ENCODE peak calls at places on chromosomes 1 and 21, in eight cellular contexts. A, P, T, X, E, W, O and G are unnamed samples.

GRCh38 chr21:41686664-41687063 is 80.2 kb downstream of the RIPK4 start:
- DNase-seq in E (no peak), A (no peak), P (no peak), X (no peak), T (no peak), O (no peak), W (no peak), G (no peak)

GRCh38 chr1:160024195-160024905 is 7.4 kb downstream of the PIGM start:
- DNase-seq in O (no peak), W (no peak), E (no peak), X (no peak), T (no peak), A (no peak), P (no peak), G (no peak)

GRCh38 chr1:28031173-28031572 is 57.2 kb downstream of the EYA3 start:
- DNase-seq in A (no peak), O (no peak), X (no peak), P (no peak), E (no peak), W (no peak), T (no peak), G (no peak)

GRCh38 chr1:156194300-156194652 is 372 bp downstream of the SLC25A44 start:
- DNase-seq in A (no peak), T (no peak), E (no peak), O (no peak), X (no peak), W (no peak), P (no peak), G (no peak)

GRCh38 chr1:209583408-209583807 is at the start of gene CAMK1G:
- DNase-seq in P (no peak), X (no peak), T (no peak), O (no peak), W (peak), E (no peak), A (no peak), G (peak)

GRCh38 chr1:117645343-117645742 is 39.5 kb downstream of the TENT5C start:
- DNase-seq in X (no peak), W (no peak), P (no peak), T (no peak), O (no peak), E (no peak), A (no peak), G (no peak)

GRCh38 chr1:109080441-109081082 is 4.8 kb upstream of the TAF13 start:
- DNase-seq in O (no peak), A (no peak), E (no peak), T (no peak), X (no peak), P (no peak), W (no peak), G (no peak)

GRCh38 chr1:245375789-245376188 is 221.0 kb downstream of the KIF26B start:
- DNase-seq in W (no peak), O (no peak), E (peak), X (no peak), P (no peak), A (no peak), T (no peak), G (peak)

GRCh38 chr1:236066828-236067386 is 2.0 kb upstream of the NID1 start:
- DNase-seq in W (no peak), E (no peak), O (peak), T (peak), A (no peak), P (peak), X (no peak), G (no peak)

GRCh38 chr1:71561729-71562128 is 480.9 kb upstream of the ZRANB2 start:
- DNase-seq in W (no peak), O (no peak), X (peak), E (peak), A (peak), T (no peak), P (no peak), G (no peak)

GRCh38 chr1:92792340-92792782 is 7.5 kb upstream of the EVI5 start:
- DNase-seq in W (no peak), X (no peak), P (no peak), E (no peak), A (no peak), T (no peak), O (no peak), G (no peak)

GRCh38 chr1:77762072-77762476 is 2.4 kb upstream of the USP33 start:
- DNase-seq in A (no peak), X (no peak), O (no peak), T (peak), E (no peak), P (no peak), W (no peak), G (no peak)

GRCh38 chr1:24862775-24863483 is 67.1 kb downstream of the RUNX3 start:
- DNase-seq in W (no peak), X (no peak), P (no peak), A (no peak), O (no peak), E (no peak), T (no peak), G (no peak)

GRCh38 chr1:3604468-3604974 is 6.8 kb downstream of the MEGF6 start:
- DNase-seq in E (no peak), A (no peak), T (peak), O (no peak), W (no peak), X (no peak), P (no peak), G (no peak)

GRCh38 chr1:100353073-100353801 is 931 bp downstream of the CDC14A start:
- DNase-seq in T (peak), W (no peak), A (no peak), X (no peak), O (peak), P (peak), E (no peak), G (no peak)

GRCh38 chr1:28804071-28804470 is 7.9 kb upstream of the OPRD1 start:
- DNase-seq in O (no peak), X (no peak), A (no peak), T (no peak), E (no peak), P (no peak), W (no peak), G (no peak)

GRCh38 chr1:107704911-107705310 is 260.1 kb downstream of the VAV3 start:
- DNase-seq in E (no peak), A (no peak), P (no peak), X (no peak), W (no peak), O (no peak), T (no peak), G (no peak)

GRCh38 chr1:117162806-117163205 is 41.3 kb upstream of the TRIM45 start:
- DNase-seq in O (no peak), A (no peak), P (no peak), X (no peak), T (no peak), E (no peak), W (no peak), G (no peak)

GRCh38 chr1:107430540-107431228 is 289.8 kb downstream of the NTNG1 start:
- DNase-seq in A (peak), T (peak), X (no peak), P (no peak), E (peak), O (no peak), W (no peak), G (no peak)

GRCh38 chr1:34165422-34165921 is 442 bp upstream of the CSMD2 start:
- DNase-seq in O (no peak), T (no peak), A (no peak), P (no peak), X (no peak), W (no peak), E (no peak), G (no peak)

GRCh38 chr1:52423771-52424170 is 19.4 kb downstream of the PRPF38A start:
- DNase-seq in P (peak), E (no peak), A (no peak), X (no peak), W (no peak), O (no peak), T (peak), G (no peak)

GRCh38 chr1:199123615-199124014 is 484.8 kb downstream of the PTPRC start:
- DNase-seq in X (peak), E (peak), T (peak), W (no peak), O (no peak), A (peak), P (no peak), G (no peak)

GRCh38 chr1:154448271-154448905 is 43.2 kb downstream of the IL6R start:
- DNase-seq in A (no peak), W (no peak), E (no peak), T (no peak), O (no peak), P (no peak), X (no peak), G (no peak)

GRCh38 chr1:20702416-20702815 is 15.4 kb downstream of the KIF17 start:
- DNase-seq in O (no peak), X (no peak), E (no peak), W (no peak), P (no peak), A (no peak), T (peak), G (no peak)

GRCh38 chr1:232984577-232985425 is 34.4 kb downstream of the NTPCR start:
- DNase-seq in A (no peak), O (no peak), P (no peak), W (no peak), T (no peak), E (no peak), X (no peak), G (no peak)

GRCh38 chr1:169196566-169196965 is 90.1 kb downstream of the ATP1B1 start:
- DNase-seq in E (no peak), A (no peak), T (no peak), O (no peak), P (no peak), X (no peak), W (no peak), G (no peak)

DNA sequence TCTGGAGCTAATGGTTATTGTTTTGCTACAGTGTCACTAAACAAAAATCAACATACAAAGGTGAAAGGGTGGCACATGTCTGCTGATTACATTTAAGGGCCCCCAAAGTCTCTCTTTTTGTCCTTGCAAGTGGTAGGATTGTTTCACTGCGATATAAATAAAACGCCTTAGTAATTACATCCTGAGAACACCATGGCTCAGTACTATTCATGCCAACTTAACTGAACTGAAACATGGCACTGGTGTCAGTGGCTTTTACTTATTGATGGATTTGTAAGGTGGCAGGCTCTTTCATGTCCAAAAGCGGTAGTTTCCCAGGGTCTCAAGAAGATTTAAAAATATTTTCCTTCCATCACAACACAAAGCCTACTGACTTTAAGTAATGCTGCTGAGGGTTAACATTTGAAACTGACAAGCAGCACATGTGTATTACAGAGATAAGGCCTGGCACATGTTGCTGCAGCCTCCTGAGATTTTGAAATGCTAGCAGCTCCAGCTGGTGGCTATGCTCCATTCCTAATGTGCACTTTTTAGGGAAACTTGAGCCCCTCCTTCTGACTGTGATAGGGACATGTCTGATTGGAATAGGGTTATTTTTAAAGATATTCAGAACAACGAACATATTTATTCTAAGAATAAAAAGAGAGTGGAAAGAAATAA is 86.8 kb downstream of the ATP1B1 start:
- DNase-seq in P (no peak), A (no peak), T (no peak), X (no peak), W (no peak), E (no peak), O (no peak), G (no peak)
- TF ChIP-seq CTCF in P (no peak), A (no peak), T (no peak), X (no peak), W (no peak), E (no peak), O (no peak), G (no peak)

GRCh38 chr1:185316163-185317033 is 645 bp downstream of the IVNS1ABP start:
- DNase-seq in X (no peak), O (peak), P (peak), E (peak), W (peak), T (peak), A (peak), G (peak)
- TF ChIP-seq CTCF in X (no peak), O (no peak), P (no peak), E (peak), W (no peak), T (no peak), A (no peak), G (peak)

GRCh38 chr1:11837767-11838348 is 9.7 kb downstream of the NPPA start:
- DNase-seq in A (no peak), E (no peak), X (no peak), P (no peak), T (no peak), W (no peak), O (no peak), G (no peak)
- TF ChIP-seq CTCF in A (no peak), E (no peak), X (no peak), P (no peak), T (no peak), W (no peak), O (no peak), G (no peak)

GRCh38 chr1:162147760-162148159 is 78.3 kb downstream of the NOS1AP start:
- DNase-seq in P (no peak), O (no peak), W (no peak), E (no peak), A (no peak), X (no peak), T (no peak), G (no peak)

GRCh38 chr1:162150112-162150511 is 80.6 kb downstream of the NOS1AP start:
- DNase-seq in T (no peak), E (no peak), W (no peak), A (no peak), O (no peak), X (no peak), P (no peak), G (no peak)

GRCh38 chr1:162153374-162153773 is 83.9 kb downstream of the NOS1AP start:
- DNase-seq in E (no peak), X (no peak), A (no peak), O (no peak), W (no peak), P (no peak), T (no peak), G (no peak)

GRCh38 chr1:162157469-162157868 is 88.0 kb downstream of the NOS1AP start:
- DNase-seq in X (no peak), P (no peak), E (no peak), W (no peak), T (no peak), A (no peak), O (no peak), G (no peak)

DNA sequence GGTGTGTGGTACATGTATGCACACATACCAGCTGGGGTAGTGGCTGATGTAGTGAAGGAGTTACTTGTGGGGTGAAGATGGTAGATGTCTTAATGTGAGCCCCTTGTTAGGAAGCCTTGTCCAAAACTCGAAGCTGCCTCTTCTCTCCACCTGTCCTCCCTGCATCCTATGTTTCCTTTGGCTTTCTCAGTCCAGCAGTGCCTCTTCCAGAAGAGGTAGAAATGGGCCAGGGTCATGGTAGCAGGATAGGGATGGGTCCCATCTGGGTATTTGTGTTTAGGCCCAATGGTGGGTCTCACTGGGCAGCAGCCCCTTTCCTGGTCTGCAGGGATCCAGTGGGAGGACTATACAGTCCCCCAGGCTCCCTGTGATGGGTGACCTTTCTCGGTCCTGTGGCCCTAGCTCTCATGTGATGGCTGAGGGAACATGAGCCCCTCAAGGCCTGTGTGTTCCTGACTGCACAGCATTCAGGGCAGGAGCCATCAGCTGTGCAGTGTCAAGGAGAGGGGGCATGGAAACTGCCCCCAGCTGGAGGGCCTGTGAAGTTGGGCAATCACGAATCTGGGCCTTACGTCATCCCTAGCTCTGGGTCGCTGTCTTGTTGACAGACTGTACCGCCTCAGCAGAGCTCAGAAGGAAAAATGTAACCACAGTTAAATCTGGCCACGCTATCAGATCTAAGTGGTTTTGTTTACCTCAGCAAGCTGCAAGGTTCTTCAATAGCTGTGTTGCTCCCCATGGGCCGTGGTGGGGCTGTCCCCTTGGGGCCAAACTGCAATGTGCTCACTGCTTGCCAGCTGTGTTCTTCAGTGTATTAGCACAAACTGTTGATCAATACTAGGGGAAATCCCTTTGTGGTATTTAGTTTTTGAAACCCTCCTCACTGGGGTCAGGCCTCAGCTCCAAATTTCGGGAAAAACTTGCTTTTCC is 82.7 kb downstream of the NOS1AP start:
- DNase-seq in W (no peak), T (peak), A (no peak), P (no peak), O (no peak), E (no peak), X (no peak), G (no peak)
- TF ChIP-seq CTCF in W (no peak), T (no peak), A (no peak), P (no peak), O (no peak), E (no peak), X (no peak), G (no peak)

GRCh38 chr1:243708210-243708609 is 141.8 kb downstream of the AKT3 start:
- DNase-seq in A (no peak), O (no peak), T (peak), E (no peak), P (no peak), W (no peak), X (no peak), G (no peak)
- TF ChIP-seq CTCF in A (no peak), O (no peak), T (no peak), E (no peak), P (peak), W (peak), X (no peak), G (no peak)

DNA sequence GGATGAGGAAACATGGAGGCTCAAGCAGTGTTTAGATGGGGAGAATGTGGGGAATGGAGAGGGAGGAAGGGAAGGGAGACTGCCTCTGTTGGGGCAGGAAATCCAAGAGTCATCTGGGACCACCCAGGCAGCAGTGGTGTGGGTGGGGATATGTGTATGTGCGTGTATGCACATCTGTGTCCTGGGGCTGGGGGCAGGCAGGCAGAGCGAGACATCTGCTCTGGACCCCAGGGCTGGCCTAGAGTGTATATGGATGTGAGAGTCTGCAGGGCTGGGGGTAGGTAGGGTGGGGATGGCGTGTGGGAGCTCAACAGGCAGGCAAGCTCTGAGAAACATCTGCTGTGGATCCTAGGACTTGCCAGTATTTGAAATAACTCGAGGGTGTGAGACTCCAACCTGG is 3.5 kb downstream of the PTCH2 start:
- DNase-seq in X (no peak), E (no peak), A (no peak), T (no peak), W (no peak), O (no peak), P (no peak), G (no peak)
- TF ChIP-seq CTCF in X (no peak), E (no peak), A (no peak), T (no peak), W (no peak), O (no peak), P (no peak), G (no peak)

DNA sequence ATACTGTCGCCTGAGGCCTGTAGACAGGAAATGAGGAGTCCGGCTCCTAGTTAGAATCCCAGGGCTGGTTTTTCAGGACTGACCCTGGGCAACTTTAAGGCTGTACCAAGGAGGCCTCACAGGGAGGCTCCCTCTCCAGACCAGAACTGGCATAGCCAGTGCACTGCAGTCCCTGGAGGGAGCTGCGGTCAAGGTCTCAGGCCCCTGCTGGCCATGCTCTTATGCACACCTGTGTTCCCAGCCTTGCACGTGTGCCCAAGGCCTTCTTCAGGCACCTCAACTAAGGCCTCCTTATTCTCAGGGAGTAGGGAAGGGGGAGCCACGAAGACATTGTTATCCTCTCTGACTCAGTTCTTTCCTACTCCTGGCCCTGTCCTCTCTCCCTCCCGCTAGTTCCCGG is 22.0 kb upstream of the IFNAR1 start:
- DNase-seq in E (no peak), X (no peak), P (no peak), A (no peak), W (no peak), T (no peak), O (no peak), G (no peak)
- TF ChIP-seq CTCF in E (no peak), X (no peak), P (no peak), A (no peak), W (no peak), T (no peak), O (no peak), G (no peak)

GRCh38 chr21:44932366-44933181 is 7.3 kb upstream of the SLX9 start:
- DNase-seq in A (no peak), O (no peak), X (no peak), W (no peak), E (no peak), T (peak), P (peak), G (no peak)
- TF ChIP-seq CTCF in A (peak), O (no peak), X (peak), W (no peak), E (peak), T (peak), P (peak), G (peak)

GRCh38 chr1:68590473-68590872 is 93.6 kb upstream of the DEPDC1 start:
- DNase-seq in A (no peak), P (no peak), O (no peak), X (no peak), W (no peak), T (no peak), E (no peak), G (no peak)
- TF ChIP-seq CTCF in A (no peak), P (no peak), O (no peak), X (no peak), W (no peak), T (no peak), E (no peak), G (no peak)

DNA sequence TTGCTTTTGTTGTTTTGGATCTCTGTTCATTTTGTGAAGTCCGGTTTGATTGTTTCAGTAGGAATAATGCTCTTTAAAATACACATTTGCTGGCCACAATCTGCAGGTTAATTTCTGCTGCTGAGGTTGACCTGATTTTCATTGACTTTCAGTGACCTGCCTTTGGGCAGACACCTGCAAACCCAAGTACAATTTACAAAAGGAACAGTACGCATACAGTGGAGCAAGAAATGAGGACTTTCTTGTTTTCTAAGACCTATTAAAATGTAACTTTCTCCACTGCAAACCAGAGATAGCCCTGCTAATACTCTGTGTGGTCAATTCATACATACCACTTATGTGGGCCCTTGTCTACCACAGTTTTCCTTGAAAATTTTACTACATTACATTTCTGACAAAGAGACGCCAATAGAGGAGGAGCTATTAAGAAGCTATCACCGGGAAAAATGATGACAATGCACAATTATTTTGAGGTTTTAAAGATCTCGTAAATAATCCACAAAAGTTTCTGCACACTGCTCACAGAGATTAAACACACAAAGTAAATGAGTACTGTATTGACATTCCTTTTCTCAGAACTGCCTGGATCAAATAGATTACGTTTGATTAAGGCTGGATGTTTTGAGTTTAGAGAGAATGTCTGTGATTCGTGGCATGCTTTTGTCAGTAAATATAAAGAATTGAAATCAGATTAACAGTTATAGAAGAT is 141.9 kb downstream of the SDCCAG8 start:
- DNase-seq in P (no peak), W (no peak), X (no peak), E (no peak), A (no peak), T (no peak), O (no peak), G (no peak)
- TF ChIP-seq CTCF in P (no peak), W (no peak), X (no peak), E (no peak), A (no peak), T (no peak), O (no peak), G (no peak)